ENCODE peak calls at places on chromosomes 6 and 20, in five cellular contexts. D is PC-3, M is heart right ventricle, R is fibroblast of lung, P is cardiac muscle cell. O is an unnamed sample.

GRCh38 chr6:111601875-111602274 is 3.8 kb downstream of the TRAF3IP2 start:
- DNase-seq in M (peak), P (peak), R (peak), D (no peak), O (peak)

GRCh38 chr20:8490076-8490830 is 358.2 kb downstream of the PLCB1 start:
- DNase-seq in R (no peak), M (no peak), D (no peak), P (no peak), O (peak)

GRCh38 chr6:34377984-34378383 is 14.5 kb downstream of the NUDT3 start:
- DNase-seq in P (no peak), M (no peak), R (no peak), D (no peak), O (peak)

GRCh38 chr20:49097159-49097558 is 51.0 kb downstream of the CSE1L start:
- DNase-seq in M (no peak), R (no peak), P (no peak), D (no peak), O (no peak)

GRCh38 chr6:35368038-35368887 is 25.9 kb downstream of the PPARD start:
- DNase-seq in D (peak), P (peak), R (no peak), M (no peak), O (peak)

GRCh38 chr6:103409475-103409874 is 1450.2 kb downstream of the HACE1 start:
- DNase-seq in R (no peak), M (no peak), D (no peak), P (no peak), O (no peak)

GRCh38 chr20:367486-367887 is 13.1 kb upstream of the TRIB3 start:
- DNase-seq in M (no peak), R (no peak), P (no peak), D (no peak), O (no peak)

GRCh38 chr20:35395728-35396127 is 16.0 kb downstream of the UQCC1 start:
- DNase-seq in D (no peak), M (no peak), P (peak), R (peak), O (peak)

GRCh38 chr6:143575840-143576498 is 64.4 kb upstream of the FUCA2 start:
- DNase-seq in M (no peak), P (no peak), D (no peak), R (no peak), O (no peak)

GRCh38 chr20:7399575-7399974 is 540.7 kb downstream of the HAO1 start:
- DNase-seq in P (peak), R (no peak), D (peak), M (no peak), O (no peak)

GRCh38 chr20:31719644-31720485 is 2.8 kb downstream of the BCL2L1 start:
- DNase-seq in M (no peak), R (no peak), P (no peak), D (peak), O (no peak)

GRCh38 chr20:362271-363254 is 15.7 kb downstream of the NRSN2 start:
- DNase-seq in P (peak), R (peak), D (peak), M (peak), O (peak)

GRCh38 chr20:58433029-58433657 is 44.1 kb downstream of the VAPB start:
- DNase-seq in R (no peak), P (no peak), M (no peak), D (no peak), O (no peak)

GRCh38 chr20:59640267-59640666 is 35.9 kb downstream of the PHACTR3 start:
- DNase-seq in D (no peak), M (no peak), P (no peak), R (no peak), O (no peak)

GRCh38 chr6:3751730-3752537 is 421 bp upstream of the PXDC1 start:
- DNase-seq in P (peak), M (peak), D (peak), R (peak), O (peak)

GRCh38 chr20:37907677-37908397 is 4.9 kb downstream of the VSTM2L start:
- DNase-seq in D (peak), M (no peak), R (no peak), P (peak), O (peak)

GRCh38 chr6:8658391-8658790 is 223.0 kb upstream of the SLC35B3 start:
- DNase-seq in D (no peak), M (no peak), R (no peak), P (no peak), O (no peak)

GRCh38 chr20:59591061-59591460 is 13.3 kb upstream of the PHACTR3 start:
- DNase-seq in P (no peak), D (no peak), R (no peak), M (no peak), O (no peak)

GRCh38 chr6:165663283-165663735 is 268 bp upstream of the PDE10A start:
- DNase-seq in P (peak), R (peak), M (peak), D (peak), O (peak)

GRCh38 chr6:56770011-56770520 is 127.4 kb upstream of the DST start:
- DNase-seq in M (no peak), P (peak), D (no peak), R (peak), O (peak)

GRCh38 chr20:61936701-61937131 is 129.0 kb downstream of the TAF4 start:
- DNase-seq in P (no peak), D (no peak), R (no peak), M (no peak), O (no peak)

GRCh38 chr20:23344336-23344735 is 6.3 kb upstream of the NXT1 start:
- DNase-seq in M (no peak), R (no peak), D (no peak), P (no peak), O (no peak)

GRCh38 chr20:50141018-50141675 is 12.4 kb downstream of the PEDS1 start:
- DNase-seq in D (no peak), P (no peak), M (no peak), R (no peak), O (no peak)

GRCh38 chr6:95819939-95820338 is 195.8 kb upstream of the FUT9 start:
- DNase-seq in R (no peak), D (no peak), M (no peak), P (no peak), O (no peak)

GRCh38 chr6:3356056-3356823 is 97.5 kb downstream of the PSMG4 start:
- DNase-seq in R (peak), M (peak), P (peak), D (peak), O (peak)

GRCh38 chr6:158717341-158718328 is 67.8 kb downstream of the SYTL3 start:
- DNase-seq in R (no peak), D (no peak), M (no peak), P (no peak), O (no peak)

GRCh38 chr6:160661129-160661723 is 2.8 kb downstream of the LPA start:
- DNase-seq in M (no peak), R (no peak), P (no peak), D (no peak), O (no peak)

GRCh38 chr6:23621026-23621425 is 505.0 kb upstream of the NRSN1 start:
- DNase-seq in D (no peak), R (peak), P (peak), M (no peak), O (peak)

GRCh38 chr6:137489410-137490371 is 4.5 kb downstream of the OLIG3 start:
- DNase-seq in P (no peak), R (peak), M (no peak), D (no peak), O (no peak)

GRCh38 chr20:51495921-51496545 is 46.5 kb downstream of the NFATC2 start:
- DNase-seq in P (no peak), D (no peak), R (no peak), M (no peak), O (no peak)

GRCh38 chr6:33927551-33927950 is 123.7 kb upstream of the MLN start:
- DNase-seq in P (peak), R (peak), D (peak), M (no peak), O (peak)

GRCh38 chr20:62473717-62474584 is 1.8 kb downstream of the GATA5 start:
- DNase-seq in D (no peak), R (no peak), P (no peak), M (no peak), O (no peak)

GRCh38 chr20:2282181-2282580 is 13.6 kb upstream of the TGM3 start:
- DNase-seq in D (no peak), R (no peak), P (no peak), M (no peak), O (no peak)

GRCh38 chr6:2387445-2387844 is 142.0 kb upstream of the GMDS start:
- DNase-seq in P (no peak), D (peak), M (no peak), R (no peak), O (no peak)

GRCh38 chr20:31608256-31608980 is 3.3 kb downstream of the ID1 start:
- DNase-seq in M (peak), P (peak), R (peak), D (peak), O (peak)

GRCh38 chr6:34056301-34056700 is 89.6 kb downstream of the GRM4 start:
- DNase-seq in P (peak), R (peak), M (peak), D (peak), O (peak)

GRCh38 chr6:156988276-156989158 is 211.3 kb downstream of the ARID1B start:
- DNase-seq in M (no peak), P (peak), D (no peak), R (no peak), O (no peak)

GRCh38 chr6:84764332-84765049 is at the start of gene TBX18:
- DNase-seq in R (peak), M (peak), D (no peak), P (peak), O (peak)

GRCh38 chr6:39800388-39801032 is 8.3 kb downstream of the DAAM2 start:
- DNase-seq in R (no peak), P (no peak), M (no peak), D (no peak), O (no peak)

GRCh38 chr20:21920231-21920630 is 214.8 kb downstream of the PAX1 start:
- DNase-seq in D (no peak), R (no peak), P (no peak), M (no peak), O (no peak)

DNA sequence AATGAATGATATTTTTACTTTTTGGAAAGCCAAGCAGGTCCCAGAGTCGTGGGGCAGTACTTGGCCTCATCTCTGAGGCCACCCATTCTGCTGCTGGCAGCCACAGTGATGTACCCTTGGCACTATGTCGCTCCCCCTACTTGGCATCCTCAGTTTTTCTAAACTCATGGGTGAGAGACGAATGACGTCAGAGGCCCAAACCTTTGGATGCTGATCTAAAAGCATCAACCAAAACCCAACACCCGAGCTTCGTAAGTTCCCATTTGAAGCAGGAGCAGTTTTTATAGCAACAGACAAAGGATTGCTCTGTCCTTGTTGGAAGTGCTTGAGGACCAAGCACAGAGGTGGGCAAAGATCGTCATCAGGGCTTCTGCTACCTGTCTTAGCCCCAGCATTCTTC is 212.9 kb downstream of the PAX1 start:
- DNase-seq in P (no peak), R (no peak), M (no peak), D (no peak), O (no peak)
- TF ChIP-seq CTCF in P (no peak), R (no peak), M (no peak), D (no peak), O (no peak)

DNA sequence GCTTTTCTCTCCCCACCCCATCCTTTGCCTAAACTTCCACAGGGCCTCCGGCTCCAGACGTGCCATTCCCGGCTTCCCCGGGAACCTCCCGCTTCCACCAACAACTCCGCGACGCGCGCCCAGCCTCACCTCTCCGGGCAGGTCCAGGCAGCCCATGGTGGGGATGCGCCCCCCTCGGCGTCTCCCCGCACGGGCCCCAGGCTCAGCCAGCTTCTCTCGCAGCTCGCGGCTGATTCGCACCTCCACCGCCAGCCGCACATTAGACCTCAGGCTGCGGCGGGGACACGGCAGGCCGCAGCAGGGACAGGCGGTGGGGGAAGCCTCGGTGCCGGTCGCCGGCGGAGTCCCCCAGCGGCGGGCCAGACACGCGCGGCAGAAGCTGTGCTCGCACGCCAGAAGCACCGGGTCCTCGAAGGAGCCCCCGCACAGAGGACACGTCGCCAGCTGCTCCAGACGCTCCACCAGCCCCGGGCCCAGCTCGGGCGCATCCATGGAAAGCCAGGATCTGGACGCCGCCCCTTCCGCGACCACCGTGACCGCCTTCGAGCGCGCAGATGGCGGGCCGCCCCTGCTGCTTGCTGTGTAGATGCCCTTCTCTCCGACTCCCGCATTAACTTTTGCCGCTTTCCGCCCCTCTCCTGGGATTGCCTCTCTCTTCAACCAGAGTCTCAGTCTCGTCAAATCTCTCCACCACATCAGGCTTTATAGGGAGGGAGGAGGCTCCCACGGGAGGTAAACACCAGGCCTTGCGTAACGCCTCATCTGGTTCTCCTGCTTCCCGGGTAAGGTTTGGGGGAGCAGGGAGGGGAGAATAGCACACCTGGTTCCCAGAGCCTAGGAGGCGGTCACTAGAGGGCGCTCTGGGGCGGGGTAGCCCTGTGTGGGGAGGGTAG is at the start of gene RNF39:
- DNase-seq in D (peak), M (no peak), P (peak), R (no peak), O (no peak)
- TF ChIP-seq CTCF in D (peak), M (peak), P (peak), R (peak), O (peak)

GRCh38 chr6:134741193-134741521 is 208.7 kb downstream of the ALDH8A1 start:
- DNase-seq in M (no peak), R (no peak), D (peak), P (no peak), O (no peak)

GRCh38 chr6:134750669-134751068 is 199.2 kb downstream of the ALDH8A1 start:
- DNase-seq in D (no peak), R (no peak), M (no peak), P (no peak), O (peak)

GRCh38 chr6:134744301-134744700 is 205.6 kb downstream of the ALDH8A1 start:
- DNase-seq in D (no peak), R (no peak), P (no peak), M (no peak), O (peak)

GRCh38 chr6:134748484-134748883 is 201.4 kb downstream of the ALDH8A1 start:
- DNase-seq in M (no peak), D (no peak), R (no peak), P (no peak), O (no peak)

DNA sequence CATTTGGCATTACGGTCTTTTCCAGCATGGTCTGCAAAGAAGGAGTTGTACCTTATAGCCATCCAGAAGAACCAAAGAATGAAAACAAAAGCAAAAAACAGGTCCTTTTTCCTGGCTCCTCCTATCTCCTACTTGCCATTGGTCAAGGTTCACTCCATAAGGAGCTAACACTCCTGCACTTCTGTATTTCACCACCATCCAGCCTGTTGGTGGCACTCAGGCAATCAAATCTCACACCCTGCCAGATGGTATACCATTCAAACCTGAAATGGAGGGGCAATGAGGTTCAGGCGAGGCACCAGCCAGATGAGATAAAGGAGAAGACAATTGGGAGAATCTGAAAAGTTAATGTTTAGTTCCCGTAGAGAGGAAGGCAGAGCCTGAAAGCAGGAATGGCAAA is 203.8 kb downstream of the ALDH8A1 start:
- DNase-seq in P (no peak), D (no peak), M (no peak), R (no peak), O (no peak)
- TF ChIP-seq CTCF in P (no peak), D (no peak), M (no peak), R (no peak), O (no peak)

GRCh38 chr6:144776031-144776819 is 491.1 kb downstream of the UTRN start:
- DNase-seq in R (no peak), D (no peak), M (no peak), P (no peak), O (no peak)

GRCh38 chr6:144777249-144777648 is 492.1 kb downstream of the UTRN start:
- DNase-seq in D (no peak), R (no peak), P (no peak), M (no peak), O (no peak)

GRCh38 chr6:144781836-144782235 is 496.7 kb downstream of the UTRN start:
- DNase-seq in D (no peak), R (no peak), M (no peak), P (no peak), O (no peak)

GRCh38 chr6:144778056-144778455 is 492.9 kb downstream of the UTRN start:
- DNase-seq in P (no peak), M (no peak), D (no peak), R (no peak), O (no peak)

GRCh38 chr6:144778773-144779531 is 493.8 kb downstream of the UTRN start:
- DNase-seq in D (peak), M (no peak), R (no peak), P (no peak), O (no peak)
- TF ChIP-seq CTCF in D (peak), M (no peak), R (peak), P (peak), O (no peak)

O was measured in IMR-90.